ENCODE peak calls at places on chromosomes 7 and 10, in five cellular contexts. D is K562, E is A549, S is HepG2, F is H1. N is an unnamed sample.

GRCh38 chr10:90319188-90319914 is 538.5 kb downstream of the HTR7 start:
- DNase-seq in E (peak; percentile 56), S (peak; percentile 43), D (no peak), F (peak; percentile 62), N (peak; percentile 92)

GRCh38 chr7:21980921-21981320 is 35.2 kb upstream of the CDCA7L start:
- DNase-seq in E (no peak), D (no peak), F (no peak), S (no peak), N (no peak)

GRCh38 chr10:6049031-6049400 is 13.2 kb downstream of the IL2RA start:
- DNase-seq in D (no peak), E (no peak), F (no peak), S (no peak), N (no peak)

GRCh38 chr10:133466683-133467275 is 13.0 kb downstream of the SCART1 start:
- DNase-seq in D (peak; percentile 4), E (no peak), S (no peak), F (no peak), N (no peak)

GRCh38 chr7:64947252-64948000 is 43.4 kb downstream of the ZNF117 start:
- DNase-seq in F (no peak), E (no peak), S (no peak), D (no peak), N (no peak)

GRCh38 chr7:7746419-7746818 is 28.0 kb upstream of the RPA3 start:
- DNase-seq in S (no peak), D (no peak), E (no peak), F (no peak), N (no peak)

GRCh38 chr7:77425151-77426051 is 9.3 kb upstream of the GSAP start:
- DNase-seq in E (peak; percentile 53), F (no peak), S (peak; percentile 68), D (no peak), N (no peak)

GRCh38 chr10:613217-613616 is 76.3 kb downstream of the DIP2C start:
- DNase-seq in F (no peak), S (no peak), E (no peak), D (no peak), N (no peak)

GRCh38 chr7:141128506-141128905 is 54.6 kb downstream of the TMEM178B start:
- DNase-seq in D (no peak), E (no peak), F (no peak), S (no peak), N (no peak)

GRCh38 chr10:100670828-100671479 is 74.4 kb upstream of the PAX2 start:
- DNase-seq in F (no peak), S (no peak), E (peak; percentile 47), D (peak; percentile 80), N (no peak)

GRCh38 chr10:119421887-119422684 is 120.4 kb downstream of the RGS10 start:
- DNase-seq in D (no peak), S (no peak), E (no peak), F (no peak), N (no peak)

GRCh38 chr10:62817120-62817762 is 1.1 kb upstream of the EGR2 start:
- DNase-seq in D (peak; percentile 80), F (no peak), E (no peak), S (no peak), N (peak; percentile 29)

GRCh38 chr7:69654849-69655707 is 56.8 kb downstream of the AUTS2 start:
- DNase-seq in S (no peak), E (no peak), D (no peak), F (no peak), N (no peak)

GRCh38 chr7:72337822-72338167 is 74.3 kb downstream of the CALN1 start:
- DNase-seq in F (no peak), D (no peak), E (no peak), S (no peak), N (no peak)

GRCh38 chr7:33072471-33072870 is 9.9 kb upstream of the NT5C3A start:
- DNase-seq in D (no peak), S (peak; percentile 26), F (no peak), E (no peak), N (peak; percentile 69)

GRCh38 chr10:104120061-104120460 is 1.9 kb upstream of the SFR1 start:
- DNase-seq in F (no peak), D (no peak), S (no peak), E (no peak), N (no peak)

GRCh38 chr7:65438593-65438992 is 64.9 kb downstream of the ZNF92 start:
- DNase-seq in E (no peak), D (no peak), F (no peak), S (no peak), N (peak; percentile 75)

GRCh38 chr10:29734980-29735627 is 100.3 kb upstream of the SVIL start:
- DNase-seq in D (no peak), S (no peak), E (peak; percentile 40), F (no peak), N (peak; percentile 42)

GRCh38 chr10:116669832-116670644 is 49.3 kb downstream of the PNLIPRP2 start:
- DNase-seq in E (no peak), S (peak; percentile 39), F (no peak), D (peak; percentile 59), N (no peak)

GRCh38 chr10:21355591-21356011 is 169.9 kb downstream of the SKIDA1 start:
- DNase-seq in E (no peak), F (no peak), D (no peak), S (no peak), N (no peak)

GRCh38 chr7:26332698-26333097 is 41.0 kb downstream of the SNX10 start:
- DNase-seq in E (no peak), S (no peak), D (no peak), F (no peak), N (no peak)

GRCh38 chr7:133910761-133911160 is 216.4 kb upstream of the LRGUK start:
- DNase-seq in F (no peak), D (no peak), E (no peak), S (no peak), N (no peak)

GRCh38 chr7:28986028-28986427 is 27.9 kb upstream of the TRIL start:
- DNase-seq in S (no peak), D (no peak), E (no peak), F (no peak), N (no peak)

GRCh38 chr7:1065263-1066260 is 21.2 kb downstream of the GPR146 start:
- DNase-seq in E (peak; percentile 95), D (peak; percentile 88), S (peak; percentile 46), F (peak; percentile 49), N (peak; percentile 65)

GRCh38 chr7:120053390-120053961 is 219.5 kb upstream of the KCND2 start:
- DNase-seq in F (no peak), E (no peak), D (no peak), S (no peak), N (no peak)

GRCh38 chr7:27117687-27118491 is 12.7 kb downstream of the HOXA4 start:
- DNase-seq in F (no peak), D (no peak), S (no peak), E (no peak), N (peak; percentile 94)

GRCh38 chr10:69629897-69630650 is at the start of gene FAM241B:
- DNase-seq in D (peak; percentile 96), F (no peak), S (no peak), E (peak; percentile 82), N (no peak)

GRCh38 chr10:118108194-118109026 is 61.7 kb upstream of the RAB11FIP2 start:
- DNase-seq in S (no peak), D (peak; percentile 16), F (no peak), E (no peak), N (no peak)
- H3K4me2 ChIP-seq in S (no peak overlapping the region), D (peak overlapping the region; percentile 43), F (no peak overlapping the region), E (no peak overlapping the region), N (no peak overlapping the region)

GRCh38 chr10:112080284-112080683 is 103.3 kb downstream of the GPAM start:
- DNase-seq in F (no peak), S (no peak), E (no peak), D (no peak), N (no peak)
- TF ChIP-seq JUN in F (no peak), S (no peak), E (no peak), D (no peak), N (no peak)

GRCh38 chr7:115678049-115678982 is 352.2 kb downstream of the TFEC start:
- DNase-seq in F (no peak), S (peak; percentile 93), E (no peak), D (no peak), N (no peak)
- H3K4me2 ChIP-seq in F (no peak overlapping the region), S (peak overlapping the region; percentile 64), E (peak overlapping the region; percentile 37), D (no peak overlapping the region), N (no peak overlapping the region)

DNA sequence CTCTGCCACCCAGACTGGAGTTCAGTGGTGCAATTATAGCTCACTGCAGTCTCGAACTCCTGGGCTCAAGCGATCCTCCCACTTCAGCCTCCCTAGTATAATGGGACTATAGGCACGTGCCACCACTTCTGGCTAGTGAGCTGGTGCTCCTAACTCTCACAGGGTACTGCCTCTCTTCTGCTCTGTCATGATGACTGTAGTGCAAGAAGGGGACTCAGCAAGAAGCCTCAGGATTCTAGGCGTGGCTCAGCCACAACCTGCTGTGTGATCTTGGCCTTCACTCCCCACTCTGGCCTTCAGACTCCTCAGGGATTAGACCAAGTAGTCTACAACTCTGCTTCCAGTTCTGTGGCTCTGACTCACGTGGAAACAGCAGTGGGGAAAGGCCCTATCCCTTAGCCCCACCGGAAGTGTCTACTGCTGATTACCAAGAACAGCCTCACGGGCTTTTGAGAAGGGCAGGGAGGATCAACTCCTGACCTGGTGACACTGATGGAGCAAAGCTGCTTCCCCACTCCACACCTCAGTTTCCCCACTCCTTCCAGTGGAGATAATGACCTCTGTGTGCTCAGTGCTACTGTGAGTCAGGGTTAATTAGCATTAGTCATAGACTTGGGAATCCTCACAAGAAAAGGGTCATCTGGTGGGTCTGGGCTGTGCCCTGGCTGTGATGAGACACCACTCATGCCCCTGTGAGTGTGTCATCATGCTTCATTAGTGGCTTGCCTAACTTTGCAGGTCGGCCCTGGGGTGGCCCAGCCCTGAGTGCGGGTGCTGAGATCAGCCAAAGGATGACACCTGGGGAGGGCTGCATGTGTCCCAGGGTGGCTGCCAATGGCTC is 41.1 kb downstream of the ZC3HC1 start:
- DNase-seq in F (no peak), D (peak; percentile 87), S (peak; percentile 13), E (peak; percentile 67), N (peak; percentile 70)
- TF ChIP-seq JUN in F (no peak), D (peak; percentile 97), S (no peak), E (peak; percentile 47), N (peak; percentile 56)

N was measured in endothelial cell of umbilical vein.